ENCODE peak calls at places on chromosomes 2 and 18, in six cellular contexts. P is IMR-90, M is hepatocyte, O is psoas muscle, B is astrocyte of the spinal cord, I is pancreas. A is an unnamed sample.

GRCh38 chr2:232042911-232043564 is 81.5 kb downstream of the DIS3L2 start:
- DNase-seq in O (no peak), M (no peak), I (no peak), P (peak; percentile 61), B (peak; percentile 30), A (no peak)

GRCh38 chr2:73970850-73971471 is 13.7 kb upstream of the TET3 start:
- DNase-seq in M (no peak), P (no peak), B (no peak), O (peak; percentile 85), I (peak; percentile 88), A (no peak)

GRCh38 chr2:152432206-152432653 is 97.3 kb downstream of the FMNL2 start:
- DNase-seq in P (peak; percentile 41), I (no peak), M (no peak), B (peak; percentile 50), O (peak; percentile 60), A (no peak)

GRCh38 chr2:120887844-120888243 is 152.2 kb downstream of the GLI2 start:
- DNase-seq in I (no peak), O (peak; percentile 75), B (no peak), M (no peak), P (no peak), A (no peak)

GRCh38 chr2:154240921-154241379 is 369.2 kb downstream of the GALNT13 start:
- DNase-seq in I (peak; percentile 8), P (no peak), O (peak; percentile 28), B (no peak), M (no peak), A (no peak)

GRCh38 chr2:23436346-23437099 is 51.5 kb downstream of the KLHL29 start:
- DNase-seq in I (no peak), M (no peak), O (no peak), P (peak; percentile 34), B (no peak), A (peak; percentile 36)

GRCh38 chr2:71797006-71797810 is 343.8 kb downstream of the DYSF start:
- DNase-seq in I (no peak), O (no peak), B (no peak), P (no peak), M (no peak), A (no peak)

GRCh38 chr2:147099845-147100244 is 745.0 kb upstream of the ACVR2A start:
- DNase-seq in P (no peak), I (no peak), B (no peak), M (no peak), O (no peak), A (no peak)

DNA sequence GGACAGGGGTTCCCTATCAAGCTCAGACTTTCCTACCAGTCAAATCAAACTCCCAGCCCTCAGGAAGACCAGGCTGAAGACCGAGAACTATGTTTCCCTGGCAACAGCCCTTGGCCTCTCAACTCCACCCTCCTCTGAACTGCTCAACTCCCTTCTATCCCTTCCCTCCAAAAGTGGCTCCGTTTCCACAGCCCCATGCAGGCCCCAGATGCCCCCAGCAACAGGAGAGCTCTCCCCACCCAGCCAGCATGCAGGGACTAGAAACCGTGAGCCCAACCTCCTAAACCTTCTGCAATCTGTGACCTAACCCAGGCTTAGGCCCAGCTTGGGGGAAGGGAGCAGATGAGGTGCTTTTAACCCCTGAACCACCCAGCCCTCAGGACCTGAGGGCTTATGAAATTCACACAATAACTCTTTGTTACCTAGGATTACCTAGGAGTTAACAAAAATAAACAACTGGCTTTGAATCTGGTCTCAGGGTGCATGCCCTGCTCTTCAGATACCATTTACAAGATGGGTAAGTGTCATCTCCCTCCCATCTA is 87.2 kb downstream of the BCL11A start:
- DNase-seq in O (no peak), B (no peak), M (no peak), I (no peak), P (no peak), A (no peak)
- H3K4me3 ChIP-seq in O (no peak overlapping the region), B (no peak overlapping the region), M (no peak overlapping the region), I (no peak overlapping the region), P (no peak overlapping the region), A (no peak overlapping the region)

DNA sequence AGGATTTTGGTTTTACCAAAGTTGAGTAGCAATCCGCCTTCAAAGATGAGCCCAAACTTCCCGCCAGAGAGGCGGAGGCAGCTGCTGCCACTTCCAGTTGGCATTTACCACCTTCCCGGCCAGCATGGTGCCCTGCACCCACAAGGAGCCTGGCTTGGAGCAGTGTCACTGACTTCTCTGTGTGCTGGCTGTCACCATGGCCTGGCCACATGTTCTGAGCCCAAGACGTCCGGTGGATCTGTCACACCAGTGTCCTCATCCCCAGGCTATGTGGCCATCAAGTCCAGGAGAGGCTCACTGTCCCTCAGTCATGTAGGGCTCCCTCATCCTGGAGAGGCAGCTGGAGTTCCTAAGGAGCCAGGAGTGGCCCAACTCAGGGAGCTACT is 100.6 kb downstream of the ACKR3 start:
- DNase-seq in O (no peak), B (no peak), M (no peak), P (no peak), I (no peak), A (peak; percentile 26)
- H3K4me3 ChIP-seq in O (no peak overlapping the region), B (no peak overlapping the region), M (no peak overlapping the region), P (no peak overlapping the region), I (no peak overlapping the region), A (no peak overlapping the region)

GRCh38 chr18:59696311-59697235 is 650 bp downstream of the CCBE1 start:
- DNase-seq in O (peak; percentile 53), B (peak; percentile 67), M (peak; percentile 25), I (no peak), P (peak; percentile 59), A (no peak)
- H3K4me3 ChIP-seq in O (peak overlapping the region; percentile 49), B (peak overlapping the region; percentile 76), M (peak overlapping the region; percentile 37), I (peak overlapping the region; percentile 39), P (peak overlapping the region; percentile 71), A (peak overlapping the region; percentile 63)

DNA sequence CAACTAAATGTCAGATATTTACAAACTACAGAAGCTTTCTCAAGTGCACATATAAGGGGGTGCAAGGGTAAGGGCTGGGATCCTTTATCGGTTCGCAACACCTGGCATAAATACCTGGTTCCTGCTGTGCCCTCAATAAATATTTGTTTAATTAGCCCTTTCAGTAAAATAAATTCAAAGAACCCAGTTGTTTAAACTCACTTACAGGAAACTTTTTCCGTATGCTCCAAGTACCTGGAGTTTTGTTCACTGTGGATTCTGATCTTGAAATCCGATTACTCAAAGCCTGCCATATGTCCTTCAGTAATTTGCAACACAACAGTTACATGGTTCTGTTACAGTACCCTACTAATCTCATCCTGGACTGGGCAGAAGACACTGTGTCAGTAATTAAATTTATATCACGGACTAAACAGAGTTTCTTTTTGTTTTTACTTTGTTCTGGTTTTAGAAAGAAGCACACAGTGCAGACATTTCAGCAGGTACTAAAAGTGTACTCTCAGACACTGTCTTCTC is 36.9 kb downstream of the TBC1D8 start:
- DNase-seq in I (no peak), P (no peak), M (no peak), O (no peak), B (no peak), A (no peak)
- H3K4me3 ChIP-seq in I (peak overlapping the region; percentile 10), P (no peak overlapping the region), M (no peak overlapping the region), O (peak overlapping the region; percentile 30), B (no peak overlapping the region), A (no peak overlapping the region)

GRCh38 chr2:171210864-171211431 is 50.3 kb upstream of the TLK1 start:
- DNase-seq in B (no peak), I (no peak), P (peak; percentile 73), O (no peak), M (no peak), A (no peak)
- H3K4me3 ChIP-seq in B (no peak overlapping the region), I (no peak overlapping the region), P (no peak overlapping the region), O (no peak overlapping the region), M (no peak overlapping the region), A (no peak overlapping the region)

A was measured in SJSA1.